ENCODE peak calls at places on chromosomes 4 and X, in ten cellular contexts. K is stimulated activated CD4-positive, alpha-beta T cell treated with anti-CD3 and anti-CD28 coated beads, TNF-alpha, amount 100 ng/mL, for 48 hours; R is DMS153; B is NCI-H2171 treated with DMSO at 0.1 percent for 48 hours; Y is activated T-cell treated with anti-CD3 and anti-CD28 coated beads for 1 hour; I is EL; J is A172; M is LHCN-M2; L is activated CD8-positive, alpha-beta memory T cell treated with anti-CD3 and anti-CD28 coated beads for 4 hours; H is A549. Q is an unnamed sample.

GRCh38 chrX:16666541-16666940 is 16.6 kb downstream of the S100G start:
- DNase-seq in I (peak; percentile 66), J (peak; percentile 82), H (no peak), M (peak; percentile 70), B (no peak), Y (no peak), R (no peak), K (no peak), L (no peak), Q (peak; percentile 78)

GRCh38 chr4:87896020-87896621 is 63.4 kb downstream of the MEPE start:
- DNase-seq in H (peak; percentile 14), K (peak; percentile 5), I (peak; percentile 89), J (peak; percentile 95), Y (no peak), L (no peak), R (no peak), B (no peak), M (peak; percentile 79), Q (peak; percentile 78)

GRCh38 chr4:147732516-147733193 is 767 bp downstream of the ARHGAP10 start:
- DNase-seq in R (no peak), I (peak; percentile 52), H (peak; percentile 15), L (no peak), M (peak; percentile 54), K (no peak), J (no peak), B (peak; percentile 27), Y (no peak), Q (peak; percentile 82)

GRCh38 chr4:78299565-78299972 is 242.4 kb downstream of the FRAS1 start:
- DNase-seq in R (no peak), Y (no peak), J (no peak), B (no peak), K (no peak), L (no peak), H (no peak), I (no peak), M (no peak), Q (no peak)

GRCh38 chr4:152382057-152382785 is 153.7 kb downstream of the FBXW7 start:
- DNase-seq in B (no peak), K (no peak), M (peak; percentile 73), R (peak; percentile 29), I (no peak), H (no peak), J (no peak), Y (no peak), L (no peak), Q (no peak)

GRCh38 chr4:39375478-39375877 is 9.3 kb upstream of the RFC1 start:
- DNase-seq in J (no peak), H (no peak), I (no peak), Y (no peak), R (no peak), M (no peak), K (no peak), L (no peak), B (no peak), Q (no peak)

GRCh38 chrX:110418220-110418856 is 59.7 kb downstream of the RTL9 start:
- DNase-seq in H (peak; percentile 59), K (no peak), B (no peak), L (no peak), M (peak; percentile 69), Y (no peak), R (no peak), J (no peak), I (peak; percentile 73), Q (no peak)

GRCh38 chrX:110407910-110408545 is 49.4 kb downstream of the RTL9 start:
- DNase-seq in L (peak; percentile 22), B (peak; percentile 58), I (peak; percentile 69), H (peak; percentile 54), R (peak; percentile 31), Y (peak; percentile 15), J (no peak), M (peak; percentile 63), K (no peak), Q (no peak)

GRCh38 chrX:65697915-65698796 is 30.7 kb downstream of the MSN start:
- DNase-seq in L (peak; percentile 63), Y (peak; percentile 53), I (peak; percentile 37), R (no peak), H (no peak), B (no peak), M (peak; percentile 50), J (peak; percentile 62), K (peak; percentile 60), Q (no peak)

GRCh38 chr4:7857238-7857701 is 82.4 kb downstream of the AFAP1 start:
- DNase-seq in J (peak; percentile 47), H (no peak), B (no peak), Y (no peak), I (peak; percentile 96), K (no peak), L (no peak), M (peak; percentile 67), R (no peak), Q (peak; percentile 93)

GRCh38 chr4:184409911-184410692 is 64.2 kb downstream of the IRF2 start:
- DNase-seq in B (no peak), K (no peak), I (no peak), R (no peak), M (no peak), L (peak; percentile 6), H (no peak), Y (peak; percentile 10), J (no peak), Q (no peak)

Q was measured in osteoblast.